ENCODE peak calls at places on chromosomes 12 and 14, in nine cellular contexts. P is stomach, K is transverse colon, B is spleen, H is body of pancreas, V is heart left ventricle, J is HCT116, U is sigmoid colon, R is IMR-90. X is an unnamed sample.
A peak's percentile ranks its signal among the peaks of the same experiment; 100 is the strongest.

GRCh38 chr14:100546051-100546443 is 41.2 kb downstream of the BEGAIN start:
- DNase-seq in J (no peak), B (no peak), R (no peak), H (no peak), P (peak; percentile 36), K (no peak), V (no peak), U (no peak), X (no peak)

GRCh38 chr14:92253381-92253894 is 69.5 kb upstream of the SLC24A4 start:
- DNase-seq in V (no peak), B (no peak), K (no peak), J (no peak), U (no peak), P (no peak), R (no peak), H (no peak), X (no peak)

GRCh38 chr12:56635539-56636117 is 5.5 kb upstream of the BAZ2A start:
- DNase-seq in B (peak; percentile 91), H (no peak), R (no peak), U (no peak), P (no peak), K (no peak), V (no peak), J (no peak), X (no peak)

GRCh38 chr14:99040047-99040446 is 231.9 kb downstream of the BCL11B start:
- DNase-seq in R (no peak), U (no peak), P (peak; percentile 16), K (no peak), J (no peak), H (no peak), V (no peak), B (no peak), X (no peak)

GRCh38 chr14:70011098-70011497 is 131.9 kb downstream of the SMOC1 start:
- DNase-seq in V (no peak), K (no peak), R (no peak), P (no peak), U (no peak), J (no peak), B (no peak), H (no peak), X (no peak)

GRCh38 chr12:4197922-4198763 is 75.4 kb upstream of the CCND2 start:
- DNase-seq in V (no peak), J (no peak), K (no peak), H (no peak), U (no peak), R (no peak), P (no peak), B (no peak), X (no peak)

GRCh38 chr12:126385785-126386184 is 1320.5 kb downstream of the AACS start:
- DNase-seq in J (no peak), V (no peak), K (no peak), R (no peak), U (no peak), H (peak; percentile 8), P (no peak), B (no peak), X (no peak)

GRCh38 chr14:93025055-93025454 is 90.7 kb downstream of the ITPK1 start:
- DNase-seq in B (no peak), H (no peak), V (no peak), U (no peak), P (no peak), J (no peak), K (no peak), R (no peak), X (no peak)

GRCh38 chr12:1590083-1590979 is 4.0 kb downstream of the FBXL14 start:
- DNase-seq in P (no peak), R (peak; percentile 63), B (no peak), V (no peak), K (peak; percentile 24), U (no peak), H (peak; percentile 30), J (no peak), X (no peak)

GRCh38 chr12:123083661-123084571 is 67.0 kb downstream of the PITPNM2 start:
- DNase-seq in U (no peak), J (no peak), H (no peak), K (no peak), R (no peak), V (no peak), P (peak; percentile 37), B (no peak), X (no peak)

GRCh38 chr12:58955849-58956248 is 35.5 kb upstream of the LRIG3 start:
- DNase-seq in P (no peak), V (no peak), K (no peak), U (no peak), J (no peak), R (no peak), H (no peak), B (no peak), X (no peak)

GRCh38 chr14:89249972-89250371 is 167.1 kb downstream of the FOXN3 start:
- DNase-seq in R (no peak), H (no peak), K (no peak), U (no peak), V (no peak), J (no peak), P (no peak), B (no peak), X (no peak)

GRCh38 chr14:104370256-104370870 is 209.2 kb upstream of the C14orf180 start:
- DNase-seq in V (peak; percentile 31), P (peak; percentile 39), H (peak; percentile 32), K (no peak), U (no peak), B (no peak), R (no peak), J (peak; percentile 10), X (no peak)

DNA sequence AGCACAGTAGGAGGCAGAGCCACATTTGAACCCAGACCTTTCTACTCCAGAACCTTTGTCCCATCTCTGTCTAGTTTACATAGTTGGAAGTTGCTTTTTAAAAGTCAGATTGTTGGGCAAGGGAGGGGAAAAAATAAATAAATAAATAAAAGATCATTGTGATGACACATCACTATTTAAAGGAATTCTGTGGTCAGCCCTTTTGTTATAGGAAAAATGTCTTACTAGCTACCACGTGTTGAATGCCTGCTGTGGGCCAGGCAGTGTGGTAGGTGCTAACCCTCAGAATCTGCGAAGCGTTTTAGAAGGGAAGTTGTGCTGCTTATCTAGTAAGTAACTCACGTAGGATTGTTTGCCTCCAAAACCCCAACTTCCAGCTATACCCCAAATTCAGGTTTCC is 62.3 kb downstream of the BHLHE41 start:
- DNase-seq in V (no peak), R (peak; percentile 57), J (no peak), B (no peak), P (no peak), H (no peak), U (no peak), K (no peak), X (no peak)
- TF ChIP-seq POLR2A in V (no peak), R (no peak), J (no peak), B (no peak), P (no peak), H (no peak), U (no peak), K (no peak), X (no peak)

GRCh38 chr12:13100610-13100881 is 2.9 kb downstream of the GSG1 start:
- DNase-seq in P (no peak), K (no peak), R (no peak), J (no peak), H (no peak), U (no peak), V (no peak), B (no peak), X (no peak)
- H3K4me1 ChIP-seq in P (peaks cover 58% of the 10 kb centered on the region), K (peaks cover 33% of the 10 kb centered on the region), R (peaks cover 41% of the 10 kb centered on the region), J (peaks cover 44% of the 10 kb centered on the region), H (peaks cover 30% of the 10 kb centered on the region), U (peaks cover 31% of the 10 kb centered on the region), V (peaks cover 40% of the 10 kb centered on the region), B (peaks cover 67% of the 10 kb centered on the region), X (peaks cover 4% of the 10 kb centered on the region)

GRCh38 chr12:132887513-132888341 is at the start of gene CHFR:
- DNase-seq in K (peak; percentile 97), U (peak; percentile 99), P (peak; percentile 97), R (peak; percentile 96), J (no peak), H (peak; percentile 98), V (peak; percentile 99), B (peak; percentile 100), X (peak; percentile 95)
- TF ChIP-seq POLR2A in K (peak; percentile 73), U (no peak), P (no peak), R (peak; percentile 77), J (no peak), H (peak; percentile 58), V (peak; percentile 62), B (no peak), X (no peak)

GRCh38 chr12:104735801-104736200 is 222.3 kb downstream of the SLC41A2 start:
- DNase-seq in U (no peak), V (no peak), J (no peak), H (no peak), P (no peak), R (no peak), K (no peak), B (no peak), X (no peak)

GRCh38 chr12:104737682-104738370 is 220.3 kb downstream of the SLC41A2 start:
- DNase-seq in K (no peak), V (no peak), R (no peak), B (no peak), P (no peak), J (no peak), H (no peak), U (no peak), X (no peak)

GRCh38 chr12:104734541-104735075 is 223.5 kb downstream of the SLC41A2 start:
- DNase-seq in B (no peak), V (no peak), R (no peak), U (no peak), J (no peak), P (no peak), K (no peak), H (no peak), X (no peak)

GRCh38 chr12:104737113-104737512 is 221.0 kb downstream of the SLC41A2 start:
- DNase-seq in J (no peak), K (no peak), V (no peak), H (no peak), B (no peak), U (no peak), P (no peak), R (no peak), X (no peak)

DNA sequence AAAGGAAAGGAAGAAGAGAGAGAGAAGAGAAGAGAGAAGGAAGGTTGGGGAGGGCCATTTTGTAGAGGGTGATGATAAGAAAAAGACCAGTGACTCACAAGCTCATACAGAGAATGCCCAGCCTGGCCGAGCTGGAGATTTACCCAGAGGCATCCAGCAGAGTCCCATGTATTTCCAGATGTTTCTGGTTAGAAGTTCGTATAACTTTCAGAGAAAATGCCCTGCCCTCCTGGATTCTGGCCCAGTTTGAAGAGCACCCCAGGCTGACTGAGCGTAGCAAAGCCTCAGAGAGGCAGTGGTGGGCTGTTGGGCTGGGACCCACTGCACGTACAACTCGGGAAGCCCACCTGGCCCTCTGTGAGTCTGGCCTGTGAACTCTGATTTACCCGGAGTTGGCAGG is 221.8 kb downstream of the SLC41A2 start:
- DNase-seq in P (no peak), H (no peak), B (no peak), U (no peak), V (no peak), K (no peak), J (no peak), R (peak; percentile 53), X (no peak)
- H3K4me1 ChIP-seq in P (peaks cover 68% of the 10 kb centered on the region), H (no peaks in the 10 kb centered on the region), B (peaks cover 99% of the 10 kb centered on the region), U (peaks cover 7% of the 10 kb centered on the region), V (no peaks in the 10 kb centered on the region), K (no peaks in the 10 kb centered on the region), J (no peaks in the 10 kb centered on the region), R (no peaks in the 10 kb centered on the region), X (peaks cover 3% of the 10 kb centered on the region)